ENCODE peak calls at places on chromosomes 6 and 20, in nine cellular contexts. V is adrenal gland; U is neural progenitor cell; L is cardiac muscle cell; J is colonic mucosa; N is transverse colon; Z is IMR-90; R is GM23338; P is CD8-positive, alpha-beta T cell. H is an unnamed sample. For H3K4me1, the result is how much of the 10 kb centered on the place peaks cover.

GRCh38 chr20:48709744-48710143 is 118.1 kb downstream of the PREX1 start:
- DNase-seq in N (no peak), P (no peak), U (no peak), V (no peak), L (peak), J (no peak), Z (no peak), R (no peak), H (no peak)

GRCh38 chr6:17865798-17866725 is 121.4 kb downstream of the KIF13A start:
- DNase-seq in L (peak), Z (peak), U (no peak), P (no peak), J (peak), V (peak), N (peak), R (no peak), H (peak)

GRCh38 chr6:45350186-45350585 is 22.1 kb downstream of the RUNX2 start:
- DNase-seq in U (no peak), J (no peak), R (no peak), V (no peak), Z (peak), L (no peak), N (no peak), P (no peak), H (no peak)

GRCh38 chr6:143743256-143744166 is 65.7 kb downstream of the PHACTR2 start:
- DNase-seq in U (peak), P (no peak), R (peak), Z (peak), L (peak), J (peak), V (no peak), N (peak), H (no peak)

GRCh38 chr6:45574885-45575284 is 197.2 kb upstream of the SUPT3H start:
- DNase-seq in N (no peak), L (no peak), Z (no peak), V (no peak), J (no peak), R (no peak), U (no peak), P (no peak), H (peak)

GRCh38 chr20:63322923-63323253 is 29.9 kb downstream of the COL20A1 start:
- DNase-seq in L (no peak), Z (no peak), J (no peak), U (no peak), P (no peak), V (no peak), N (no peak), R (no peak), H (no peak)

GRCh38 chr6:157528931-157529653 is 148.1 kb downstream of the ZDHHC14 start:
- DNase-seq in R (no peak), L (peak), J (no peak), P (no peak), V (peak), U (no peak), N (no peak), Z (no peak), H (peak)

GRCh38 chr20:5013682-5014447 is 12.6 kb upstream of the SLC23A2 start:
- DNase-seq in J (no peak), L (no peak), U (no peak), P (no peak), R (no peak), V (no peak), Z (no peak), N (no peak), H (no peak)

GRCh38 chr6:109772961-109773431 is 81.9 kb downstream of the FIG4 start:
- DNase-seq in V (peak), Z (peak), N (no peak), R (no peak), P (no peak), L (no peak), U (no peak), J (no peak), H (no peak)

DNA sequence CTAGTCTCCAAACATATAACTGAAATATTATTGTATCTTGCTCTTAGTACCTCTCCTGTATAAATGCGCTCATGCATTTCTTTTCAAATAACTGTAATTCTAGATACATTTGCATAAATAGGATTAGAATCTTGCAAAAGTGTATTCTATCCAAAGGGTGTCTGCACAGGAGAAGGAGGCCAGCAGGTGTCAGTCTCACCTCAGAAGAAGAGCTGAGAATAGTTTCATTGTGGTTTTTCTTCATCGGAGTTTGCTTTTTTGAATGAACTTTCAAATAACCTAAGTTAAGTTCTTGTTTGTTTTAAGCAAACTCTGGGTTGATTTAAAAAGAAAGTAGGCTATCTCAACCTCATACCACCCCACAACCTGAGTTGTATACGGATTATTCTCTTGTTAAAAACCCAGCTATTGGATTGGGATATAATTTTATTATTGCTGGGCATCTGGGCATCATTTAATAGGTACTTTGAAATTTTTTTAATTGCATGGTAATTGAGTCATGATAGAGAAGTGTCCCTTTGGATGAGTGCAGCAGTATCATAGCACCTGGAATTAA is 125.0 kb upstream of the MLIP start:
- DNase-seq in N (peak), J (peak), U (peak), V (peak), R (peak), Z (peak), L (peak), P (no peak), H (peak)
- TF ChIP-seq CTCF in N (peak), J (peak), U (peak), V (peak), R (peak), Z (peak), L (peak), P (no peak), H (peak)

GRCh38 chr6:106688177-106688951 is 59.0 kb downstream of the QRSL1 start:
- DNase-seq in J (no peak), V (no peak), Z (no peak), U (no peak), N (no peak), R (no peak), P (no peak), L (no peak), H (no peak)
- H3K27ac ChIP-seq in J (no peak), V (no peak), Z (no peak), U (no peak), N (no peak), R (no peak), P (no peak), L (no peak), H (no peak)

DNA sequence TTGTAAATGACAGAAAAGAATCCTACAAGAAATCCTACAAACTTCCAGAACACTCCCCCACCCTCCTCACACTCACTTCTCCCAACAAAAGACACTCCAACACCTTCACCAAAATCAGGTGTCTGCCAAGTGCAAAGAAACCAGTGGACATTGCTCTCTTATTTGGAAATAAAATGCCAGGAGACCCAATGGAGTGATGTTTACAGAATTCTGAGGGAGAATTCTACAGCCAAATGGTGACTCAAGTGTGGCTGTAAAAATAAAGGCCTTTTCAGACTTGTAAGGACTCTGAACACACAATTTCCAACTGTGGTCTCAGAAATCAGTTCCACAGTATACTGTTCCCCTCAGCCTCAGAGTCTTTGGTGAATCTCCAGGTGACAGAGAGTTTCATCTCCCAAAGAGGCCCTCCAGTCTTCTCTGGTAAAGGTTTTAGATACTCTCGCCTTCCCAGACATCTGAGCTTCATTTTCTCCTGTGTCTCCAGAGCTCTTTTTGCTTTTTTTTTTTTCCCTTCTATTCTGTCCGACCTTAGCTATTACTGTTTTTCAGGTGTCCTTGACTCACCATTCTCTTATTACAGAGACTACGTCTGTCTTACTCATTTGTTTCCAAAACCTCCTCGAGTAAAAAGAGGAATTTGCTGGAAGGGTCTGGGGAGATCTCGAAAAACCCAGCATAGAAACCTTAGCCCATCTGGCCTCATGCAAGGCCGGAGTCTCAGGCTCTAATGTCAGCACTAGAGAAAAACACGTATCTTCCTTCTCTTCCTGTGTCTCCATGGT is 109.4 kb upstream of the CARMIL1 start:
- DNase-seq in N (no peak), L (no peak), J (no peak), R (no peak), V (no peak), P (no peak), Z (peak), U (no peak), H (peak)
- H3K4me1 ChIP-seq in N (under half), L (under half), J (under half), R (under half), V (under half), P (under half), Z (under half), U (under half), H (under half)

GRCh38 chr20:39830903-39831302 is 858.1 kb downstream of the MAFB start:
- DNase-seq in N (no peak), V (no peak), R (no peak), L (no peak), Z (no peak), J (no peak), U (no peak), P (no peak), H (no peak)

GRCh38 chr20:39825524-39825923 is 863.4 kb downstream of the DHX35 start:
- DNase-seq in L (no peak), U (no peak), J (no peak), Z (no peak), P (no peak), R (no peak), V (no peak), N (no peak), H (peak)

GRCh38 chr20:39829713-39830112 is 859.3 kb downstream of the MAFB start:
- DNase-seq in L (no peak), Z (no peak), U (no peak), R (peak), V (no peak), N (no peak), P (no peak), J (no peak), H (no peak)

GRCh38 chr20:39825950-39826349 is 863.1 kb downstream of the MAFB start:
- DNase-seq in Z (peak), V (no peak), R (no peak), P (no peak), J (no peak), N (no peak), L (peak), U (no peak), H (peak)

GRCh38 chr20:39829255-39829654 is 859.8 kb downstream of the MAFB start:
- DNase-seq in N (no peak), Z (peak), V (no peak), U (peak), L (peak), P (no peak), J (no peak), R (peak), H (no peak)
- TF ChIP-seq CTCF in N (no peak), Z (peak), V (peak), U (peak), L (peak), P (no peak), J (no peak), R (peak), H (peak)

GRCh38 chr20:24468401-24469115 is 871 bp upstream of the SYNDIG1 start:
- DNase-seq in R (no peak), Z (no peak), P (no peak), L (no peak), N (no peak), U (no peak), V (no peak), J (no peak), H (no peak)
- H3K27ac ChIP-seq in R (no peak), Z (no peak), P (no peak), L (no peak), N (no peak), U (no peak), V (no peak), J (no peak), H (no peak)

GRCh38 chr6:15368186-15368585 is 122.3 kb downstream of the JARID2 start:
- DNase-seq in L (peak), Z (no peak), J (no peak), R (no peak), V (no peak), P (no peak), U (no peak), N (no peak), H (no peak)
- H3K4me1 ChIP-seq in L (under half), Z (under half), J (under half), R (half or more), V (half or more), P (under half), U (under half), N (under half), H (under half)

GRCh38 chr6:137353842-137354397 is 134.7 kb upstream of the IFNGR1 start:
- DNase-seq in L (no peak), V (no peak), P (no peak), U (no peak), J (no peak), N (no peak), R (no peak), Z (no peak), H (no peak)

GRCh38 chr6:137361701-137362100 is 132.5 kb downstream of the OLIG3 start:
- DNase-seq in R (no peak), U (no peak), Z (no peak), J (no peak), V (no peak), N (no peak), P (no peak), L (peak), H (no peak)

GRCh38 chr6:137357948-137358266 is 136.3 kb downstream of the OLIG3 start:
- DNase-seq in L (no peak), J (no peak), P (no peak), V (no peak), N (no peak), R (no peak), Z (no peak), U (no peak), H (no peak)

GRCh38 chr6:137357263-137357947 is 136.8 kb downstream of the OLIG3 start:
- DNase-seq in Z (no peak), V (no peak), R (no peak), P (no peak), J (no peak), U (peak), N (no peak), L (no peak), H (no peak)

GRCh38 chr6:137358273-137358672 is 135.9 kb downstream of the OLIG3 start:
- DNase-seq in Z (no peak), N (no peak), L (no peak), J (no peak), P (no peak), R (peak), U (peak), V (no peak), H (no peak)
- TF ChIP-seq CTCF in Z (no peak), N (no peak), L (no peak), J (no peak), P (no peak), R (no peak), U (no peak), V (no peak), H (no peak)

H was measured in foreskin keratinocyte.